ENCODE peak calls at places on chromosomes 13 and 19, in ten cellular contexts. B is HCT116, N is endothelial cell of umbilical vein, W is Panc1, Y is GM23338, E is stomach, K is GM12891, O is SK-N-SH, P is spleen, Q is GM12878. Z is an unnamed sample.

GRCh38 chr19:10517760-10518443 is 655 bp upstream of the S1PR5 start:
- DNase-seq in O (peak), E (no peak), P (no peak), W (no peak), K (no peak), Q (no peak), Y (peak), N (no peak), B (no peak), Z (no peak)

GRCh38 chr19:2215281-2215751 is 20.8 kb downstream of the PLEKHJ1 start:
- DNase-seq in W (no peak), N (no peak), K (no peak), O (no peak), Q (no peak), Y (peak), P (no peak), E (no peak), B (no peak), Z (no peak)

GRCh38 chr19:42362342-42362741 is 27.8 kb downstream of the CNFN start:
- DNase-seq in E (no peak), O (no peak), N (no peak), P (no peak), W (no peak), Q (no peak), Y (no peak), B (no peak), K (no peak), Z (no peak)

GRCh38 chr13:105334211-105334610 is 1201.3 kb downstream of the EFNB2 start:
- DNase-seq in P (no peak), Y (no peak), B (no peak), N (peak), O (no peak), E (no peak), K (no peak), W (no peak), Q (no peak), Z (no peak)

GRCh38 chr19:32750441-32751055 is 31.0 kb downstream of the TDRD12 start:
- DNase-seq in E (no peak), P (no peak), Y (peak), K (no peak), W (no peak), N (no peak), Q (no peak), B (no peak), O (no peak), Z (no peak)

GRCh38 chr19:46739290-46739771 is 6.5 kb upstream of the FKRP start:
- DNase-seq in K (no peak), Y (no peak), W (no peak), E (no peak), O (no peak), P (no peak), N (no peak), Q (no peak), B (no peak), Z (no peak)

GRCh38 chr19:7450243-7451223 is 38.3 kb downstream of the PEX11G start:
- DNase-seq in E (no peak), P (no peak), O (no peak), B (peak), K (no peak), W (peak), N (peak), Y (no peak), Q (peak), Z (peak)

GRCh38 chr19:751501-752341 is 809 bp downstream of the MISP start:
- DNase-seq in N (no peak), W (no peak), B (no peak), Q (no peak), E (peak), Y (no peak), K (no peak), O (peak), P (no peak), Z (no peak)

GRCh38 chr19:57623091-57623490 is 9.0 kb downstream of the ZNF134 start:
- DNase-seq in W (no peak), Y (no peak), O (no peak), Q (no peak), E (no peak), B (no peak), K (no peak), P (no peak), N (no peak), Z (no peak)

GRCh38 chr19:2084993-2085720 is 11.0 kb downstream of the MOB3A start:
- DNase-seq in E (peak), Y (no peak), O (peak), P (peak), B (no peak), W (no peak), N (peak), Q (peak), K (peak), Z (no peak)

GRCh38 chr13:78100481-78100880 is 181.8 kb upstream of the EDNRB start:
- DNase-seq in W (no peak), Q (no peak), B (no peak), N (no peak), P (no peak), O (no peak), Y (no peak), E (no peak), K (no peak), Z (no peak)

GRCh38 chr13:78098249-78098648 is 179.6 kb upstream of the EDNRB start:
- DNase-seq in Q (no peak), O (no peak), W (no peak), N (peak), Y (no peak), E (no peak), K (no peak), P (no peak), B (no peak), Z (no peak)

GRCh38 chr13:78102121-78102677 is 183.6 kb upstream of the EDNRB start:
- DNase-seq in W (no peak), P (no peak), Y (no peak), O (no peak), N (peak), E (no peak), Q (peak), B (no peak), K (no peak), Z (peak)
- TF ChIP-seq POLR2AphosphoS5 in W (no peak), P (peak), Y (no peak), O (no peak), N (no peak), E (no peak), Q (no peak), B (no peak), K (no peak), Z (no peak)

GRCh38 chr19:55005684-55006488 is 32.2 kb downstream of the GP6 start:
- DNase-seq in Y (peak), P (no peak), Q (peak), B (peak), E (no peak), K (no peak), W (no peak), O (peak), N (no peak), Z (no peak)
- TF ChIP-seq POLR2AphosphoS5 in Y (peak), P (peak), Q (peak), B (peak), E (peak), K (no peak), W (no peak), O (peak), N (peak), Z (peak)

GRCh38 chr13:27259831-27260230 is 8.5 kb downstream of the RPL21 start:
- DNase-seq in O (no peak), W (no peak), Y (no peak), K (no peak), Q (no peak), B (no peak), E (no peak), N (peak), P (no peak), Z (peak)

GRCh38 chr13:27257233-27257568 is 5.8 kb downstream of the RPL21 start:
- DNase-seq in Y (no peak), B (no peak), N (no peak), P (no peak), Q (no peak), W (no peak), K (no peak), O (no peak), E (no peak), Z (peak)

GRCh38 chr13:27261376-27261775 is 9.3 kb upstream of the RASL11A start:
- DNase-seq in Q (no peak), W (no peak), O (no peak), P (no peak), N (no peak), B (no peak), K (no peak), E (no peak), Y (no peak), Z (no peak)

GRCh38 chr13:27258637-27259377 is 7.4 kb downstream of the RPL21 start:
- DNase-seq in O (no peak), E (no peak), N (no peak), B (no peak), Q (no peak), P (no peak), Y (no peak), K (no peak), W (no peak), Z (peak)

DNA sequence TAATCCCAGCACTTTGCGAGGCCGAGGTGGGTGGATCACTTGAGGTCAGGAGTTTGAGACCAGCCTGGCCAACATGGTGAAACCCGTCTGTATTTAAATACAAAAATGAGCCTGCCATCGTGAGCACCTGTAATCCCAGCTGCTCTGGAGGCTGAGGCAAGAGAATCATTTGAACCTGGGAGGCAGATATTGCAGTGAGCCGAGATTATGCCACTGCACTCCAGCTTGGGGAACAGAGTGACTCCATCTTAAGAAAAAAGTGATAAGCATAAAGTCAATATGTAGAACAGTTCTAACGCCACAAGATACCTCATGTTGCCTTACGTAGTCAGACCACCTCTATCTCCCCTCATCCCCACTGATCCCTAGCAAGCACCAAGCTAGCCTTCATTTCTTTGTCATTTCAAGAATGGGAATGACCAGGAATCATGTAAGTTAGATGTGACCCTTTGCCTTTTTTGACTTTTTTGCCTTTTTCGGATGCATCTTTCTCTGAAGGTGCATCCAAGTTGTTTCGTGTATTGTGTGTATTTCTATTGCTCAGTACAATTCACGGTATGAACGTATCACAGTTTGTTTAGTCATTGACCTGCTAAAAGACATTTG is 6.4 kb downstream of the RPL21 start:
- DNase-seq in K (no peak), Y (no peak), O (no peak), W (no peak), E (no peak), Q (no peak), N (no peak), P (no peak), B (no peak), Z (no peak)
- TF ChIP-seq POLR2AphosphoS5 in K (peak), Y (peak), O (peak), W (peak), E (no peak), Q (peak), N (peak), P (peak), B (peak), Z (no peak)

DNA sequence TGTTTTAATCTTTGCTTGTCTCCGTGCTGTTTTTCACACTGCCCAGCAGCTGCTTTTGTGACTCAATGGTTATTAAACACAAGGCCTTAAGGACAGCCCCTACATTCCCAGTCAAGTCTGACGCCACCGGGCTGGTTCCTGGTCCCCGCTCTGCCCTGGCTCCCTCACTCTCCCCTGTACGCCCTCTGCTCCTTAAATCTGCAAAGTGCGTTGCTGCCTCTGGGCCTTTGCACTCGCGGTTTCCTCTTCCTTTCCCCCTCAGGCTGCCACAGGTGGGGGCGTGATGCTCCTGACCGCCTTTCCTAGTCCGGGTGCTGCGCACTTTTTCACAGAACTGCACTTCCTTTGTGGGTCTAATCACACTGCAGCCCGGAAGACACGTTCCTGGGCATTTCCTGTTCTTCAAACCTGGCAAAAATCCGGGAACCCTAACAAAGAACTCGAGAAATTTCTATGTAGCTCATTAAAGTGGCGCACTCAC is 25.6 kb downstream of the NOSIP start:
- DNase-seq in O (no peak), W (no peak), K (no peak), E (no peak), P (peak), Y (no peak), N (peak), Q (no peak), B (no peak), Z (no peak)
- TF ChIP-seq POLR2AphosphoS5 in O (no peak), W (no peak), K (no peak), E (no peak), P (peak), Y (no peak), N (peak), Q (no peak), B (no peak), Z (peak)